ENCODE peak calls at places on chromosomes 2 and 18, in seven cellular contexts. F is GM13977, G is HepG2, U is epithelial cell of esophagus, Z is endothelial cell, B is GM12865, D is H1. T is an unnamed sample.

GRCh38 chr2:233435436-233436190 is 81.3 kb downstream of the DGKD start:
- DNase-seq in F (no peak), G (no peak), U (no peak), Z (no peak), B (no peak), D (no peak), T (no peak)

GRCh38 chr2:181916726-181917377 is 25.3 kb downstream of the ITPRID2 start:
- DNase-seq in F (no peak), G (no peak), U (peak; percentile 27), Z (no peak), B (no peak), D (no peak), T (no peak)

GRCh38 chr2:148244593-148245292 is 223.9 kb downstream of the MBD5 start:
- DNase-seq in F (no peak), G (peak; percentile 21), U (peak; percentile 53), Z (no peak), B (no peak), D (no peak), T (no peak)

GRCh38 chr2:47033102-47033880 is 117.7 kb upstream of the MCFD2 start:
- DNase-seq in F (no peak), G (peak; percentile 28), U (no peak), Z (no peak), B (no peak), D (no peak), T (peak; percentile 44)

GRCh38 chr2:57049273-57049672 is 865.5 kb downstream of the CCDC85A start:
- DNase-seq in F (no peak), G (no peak), U (no peak), Z (no peak), B (no peak), D (no peak), T (no peak)

GRCh38 chr18:24488824-24489493 is 28.5 kb downstream of the HRH4 start:
- DNase-seq in F (peak; percentile 57), G (peak; percentile 13), U (peak; percentile 40), Z (peak; percentile 32), B (peak; percentile 50), D (no peak), T (peak; percentile 37)

GRCh38 chr2:207746131-207746530 is 23.6 kb downstream of the FZD5 start:
- DNase-seq in F (peak; percentile 65), G (peak; percentile 85), U (peak; percentile 71), Z (peak; percentile 51), B (peak; percentile 79), D (no peak), T (peak; percentile 59)

GRCh38 chr2:241550616-241551580 is 7.6 kb upstream of the BOK start:
- DNase-seq in F (no peak), G (no peak), U (no peak), Z (no peak), B (no peak), D (no peak), T (no peak)

GRCh38 chr2:10599921-10600320 is 89.9 kb downstream of the NOL10 start:
- DNase-seq in F (no peak), G (no peak), U (no peak), Z (no peak), B (no peak), D (no peak), T (no peak)

GRCh38 chr2:143575340-143575739 is 446.1 kb downstream of the ARHGAP15 start:
- DNase-seq in F (no peak), G (no peak), U (peak; percentile 35), Z (no peak), B (no peak), D (no peak), T (peak; percentile 7)

GRCh38 chr18:65750421-65751144 is at the start of gene CDH7:
- DNase-seq in F (no peak), G (no peak), U (peak; percentile 30), Z (peak; percentile 53), B (no peak), D (no peak), T (no peak)

GRCh38 chr2:74882299-74882687 is 48.4 kb downstream of the HK2 start:
- DNase-seq in F (no peak), G (no peak), U (no peak), Z (no peak), B (no peak), D (no peak), T (no peak)

GRCh38 chr2:76498387-76498786 is 787.7 kb upstream of the GCFC2 start:
- DNase-seq in F (no peak), G (no peak), U (no peak), Z (no peak), B (peak; percentile 13), D (no peak), T (no peak)

GRCh38 chr2:46385786-46386577 is 88.8 kb downstream of the EPAS1 start:
- DNase-seq in F (no peak), G (no peak), U (peak; percentile 91), Z (no peak), B (no peak), D (no peak), T (no peak)

GRCh38 chr2:45755585-45756330 is 104.3 kb downstream of the PRKCE start:
- DNase-seq in F (no peak), G (no peak), U (no peak), Z (no peak), B (no peak), D (no peak), T (no peak)

GRCh38 chr2:172210599-172210998 is 107.9 kb upstream of the DLX2 start:
- DNase-seq in F (no peak), G (no peak), U (no peak), Z (no peak), B (no peak), D (no peak), T (no peak)

GRCh38 chr18:22318745-22319407 is 98.8 kb downstream of the CTAGE1 start:
- DNase-seq in F (no peak), G (no peak), U (no peak), Z (no peak), B (no peak), D (no peak), T (no peak)

DNA sequence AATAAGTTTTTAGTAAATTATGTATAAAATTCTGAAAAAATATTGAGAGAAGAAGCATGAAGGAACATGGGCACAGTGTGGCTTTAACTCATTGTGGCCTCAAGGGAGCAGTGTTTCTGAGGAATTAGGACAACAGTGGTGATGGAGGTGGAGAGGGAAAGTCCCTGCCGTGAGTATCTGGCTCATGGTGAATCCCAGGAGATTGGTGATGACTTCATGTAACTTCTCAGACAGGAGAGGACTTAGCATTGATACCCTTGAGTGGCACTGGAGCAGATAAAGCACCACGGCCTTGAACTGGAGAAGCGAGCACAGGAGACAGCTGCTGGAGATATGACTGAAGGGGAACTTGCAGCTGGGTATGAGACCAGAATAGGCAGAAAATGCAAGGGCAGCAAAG is 35.0 kb upstream of the LRP1B start:
- DNase-seq in F (peak; percentile 11), G (peak; percentile 38), U (peak; percentile 90), Z (peak; percentile 26), B (peak; percentile 71), D (no peak), T (peak; percentile 27)
- TF ChIP-seq CTCF in F (peak; percentile 42), G (peak; percentile 55), U (peak; percentile 76), Z (no peak), B (peak; percentile 32), D (peak; percentile 45), T (no peak)

GRCh38 chr2:203928849-203929248 is 7.7 kb upstream of the ICOS start:
- DNase-seq in F (no peak), G (no peak), U (peak; percentile 18), Z (no peak), B (no peak), D (no peak), T (no peak)
- TF ChIP-seq CTCF in F (peak; percentile 27), G (peak; percentile 9), U (peak; percentile 41), Z (peak; percentile 31), B (no peak), D (no peak), T (no peak)

GRCh38 chr2:112584134-112584890 is at the start of gene CHCHD5:
- DNase-seq in F (peak; percentile 86), G (peak; percentile 98), U (peak; percentile 97), Z (peak; percentile 85), B (peak; percentile 98), D (peak; percentile 85), T (peak; percentile 81)
- TF ChIP-seq CTCF in F (peak; percentile 13), G (peak; percentile 60), U (peak; percentile 12), Z (no peak), B (no peak), D (no peak), T (no peak)

GRCh38 chr2:86621290-86621943 is 2.2 kb downstream of the RNF103 start:
- DNase-seq in F (no peak), G (no peak), U (no peak), Z (no peak), B (peak; percentile 14), D (no peak), T (no peak)
- TF ChIP-seq CTCF in F (no peak), G (no peak), U (no peak), Z (no peak), B (no peak), D (no peak), T (no peak)

GRCh38 chr18:58174285-58174684 is 130.3 kb downstream of the NEDD4L start:
- DNase-seq in F (no peak), G (no peak), U (no peak), Z (no peak), B (no peak), D (no peak), T (no peak)

GRCh38 chr18:58172031-58172430 is 128.0 kb downstream of the NEDD4L start:
- DNase-seq in F (no peak), G (no peak), U (no peak), Z (no peak), B (no peak), D (no peak), T (no peak)

GRCh38 chr18:58177886-58178470 is 134.0 kb downstream of the NEDD4L start:
- DNase-seq in F (no peak), G (peak; percentile 16), U (no peak), Z (no peak), B (no peak), D (no peak), T (no peak)

GRCh38 chr18:58176915-58177717 is 133.1 kb downstream of the NEDD4L start:
- DNase-seq in F (no peak), G (no peak), U (peak; percentile 88), Z (no peak), B (no peak), D (no peak), T (peak; percentile 63)

DNA sequence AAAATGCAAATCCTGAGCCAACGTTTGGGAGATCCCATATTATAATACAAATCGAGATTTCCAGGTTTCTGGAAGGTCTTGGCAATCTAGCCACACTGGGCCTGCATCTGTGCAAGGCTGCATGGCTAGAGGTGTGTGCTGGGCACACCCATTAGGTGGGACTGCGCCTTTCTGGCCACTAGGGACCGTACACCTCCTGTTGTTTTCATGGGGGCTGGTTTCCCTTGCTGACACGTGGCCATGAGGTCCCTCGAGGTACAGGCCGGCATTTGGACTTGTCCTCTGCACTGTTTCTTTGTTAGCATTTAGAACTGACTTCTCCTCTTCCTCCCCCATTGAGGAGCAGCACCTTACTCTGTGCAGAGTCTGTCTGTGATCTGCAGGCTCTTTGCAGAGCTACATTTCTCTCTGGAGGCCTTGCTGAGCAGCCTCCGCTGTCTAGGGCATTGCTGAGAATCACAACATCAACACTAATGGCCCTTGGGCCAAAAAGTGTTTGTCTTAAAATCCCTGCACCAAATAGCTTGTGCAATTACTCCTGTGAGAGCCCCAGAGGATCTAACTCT is 131.2 kb downstream of the NEDD4L start:
- DNase-seq in F (no peak), G (no peak), U (no peak), Z (no peak), B (peak; percentile 15), D (no peak), T (no peak)
- TF ChIP-seq CTCF in F (no peak), G (no peak), U (no peak), Z (no peak), B (peak; percentile 24), D (no peak), T (peak; percentile 18)